ENCODE peak calls at places on chromosomes 12 and 14, in eight cellular contexts. W, Z, A, Q, K, C, V and D are unnamed samples.
A peak's percentile ranks its signal among the peaks of the same experiment; 100 is the strongest.

GRCh38 chr12:92312463-92312970 is 166.9 kb upstream of the BTG1 start:
- DNase-seq in W (no peak), Z (no peak), A (no peak), Q (no peak), K (no peak), C (no peak), V (no peak), D (no peak)

GRCh38 chr14:33686856-33687255 is 264.0 kb downstream of the EGLN3 start:
- DNase-seq in W (no peak), Z (no peak), A (no peak), Q (no peak), K (no peak), C (no peak), V (no peak), D (no peak)

GRCh38 chr14:100106661-100107112 is 41.5 kb downstream of the EVL start:
- DNase-seq in W (no peak), Z (no peak), A (no peak), Q (peak; percentile 54), K (no peak), C (no peak), V (no peak), D (no peak)

GRCh38 chr14:96203635-96204034 is 1.0 kb upstream of the BDKRB2 start:
- DNase-seq in W (no peak), Z (no peak), A (no peak), Q (no peak), K (no peak), C (no peak), V (no peak), D (no peak)

GRCh38 chr12:3247596-3248270 is 170.6 kb downstream of the TSPAN9 start:
- DNase-seq in W (no peak), Z (no peak), A (no peak), Q (no peak), K (no peak), C (no peak), V (no peak), D (no peak)

GRCh38 chr14:104555621-104556255 is 23.8 kb upstream of the C14orf180 start:
- DNase-seq in W (no peak), Z (no peak), A (no peak), Q (peak; percentile 38), K (peak; percentile 10), C (no peak), V (no peak), D (no peak)

GRCh38 chr14:23930742-23931141 is 22.8 kb upstream of the DHRS4 start:
- DNase-seq in W (no peak), Z (peak; percentile 28), A (no peak), Q (no peak), K (no peak), C (no peak), V (no peak), D (no peak)

GRCh38 chr12:103800252-103800771 is 40.7 kb downstream of the NT5DC3 start:
- DNase-seq in W (peak; percentile 68), Z (peak; percentile 70), A (peak; percentile 47), Q (peak; percentile 83), K (no peak), C (no peak), V (peak; percentile 30), D (peak; percentile 49)

GRCh38 chr14:76917158-76917596 is 91.0 kb downstream of the LRRC74A start:
- DNase-seq in W (peak; percentile 65), Z (no peak), A (peak; percentile 80), Q (peak; percentile 76), K (no peak), C (no peak), V (peak; percentile 88), D (no peak)

GRCh38 chr14:57293851-57294837 is 25.4 kb downstream of the AP5M1 start:
- DNase-seq in W (no peak), Z (no peak), A (no peak), Q (no peak), K (no peak), C (no peak), V (no peak), D (no peak)

GRCh38 chr12:102702447-102703114 is 214.5 kb downstream of the PAH start:
- DNase-seq in W (peak; percentile 70), Z (peak; percentile 34), A (peak; percentile 54), Q (peak; percentile 64), K (no peak), C (no peak), V (peak; percentile 59), D (peak; percentile 80)

GRCh38 chr12:75042125-75042524 is 167.5 kb downstream of the KCNC2 start:
- DNase-seq in W (no peak), Z (no peak), A (no peak), Q (no peak), K (no peak), C (no peak), V (no peak), D (no peak)

GRCh38 chr14:91980157-91980556 is 32.7 kb upstream of the FBLN5 start:
- DNase-seq in W (no peak), Z (no peak), A (no peak), Q (no peak), K (no peak), C (peak; percentile 16), V (peak; percentile 76), D (no peak)

GRCh38 chr12:106739815-106740552 is 34.5 kb upstream of the RIC8B start:
- DNase-seq in W (no peak), Z (no peak), A (no peak), Q (no peak), K (no peak), C (no peak), V (no peak), D (no peak)

GRCh38 chr12:109627633-109628032 is 54.0 kb downstream of the MVK start:
- DNase-seq in W (no peak), Z (no peak), A (no peak), Q (no peak), K (no peak), C (no peak), V (peak; percentile 46), D (no peak)

GRCh38 chr12:124778411-124778810 is 85.3 kb downstream of the SCARB1 start:
- DNase-seq in W (no peak), Z (no peak), A (no peak), Q (no peak), K (peak; percentile 56), C (no peak), V (no peak), D (no peak)

GRCh38 chr14:64983439-64984310 is 3.0 kb upstream of the FNTB start:
- DNase-seq in W (peak; percentile 42), Z (peak; percentile 24), A (peak; percentile 45), Q (no peak), K (no peak), C (no peak), V (peak; percentile 70), D (no peak)

GRCh38 chr12:124727244-124727673 is 136.4 kb downstream of the SCARB1 start:
- DNase-seq in W (peak; percentile 43), Z (no peak), A (peak; percentile 67), Q (peak; percentile 90), K (no peak), C (no peak), V (no peak), D (peak; percentile 61)

GRCh38 chr12:29710104-29710503 is 73.6 kb downstream of the TMTC1 start:
- DNase-seq in W (no peak), Z (peak; percentile 21), A (no peak), Q (peak; percentile 74), K (no peak), C (no peak), V (no peak), D (no peak)

GRCh38 chr12:130074661-130075406 is 87.4 kb upstream of the FZD10 start:
- DNase-seq in W (no peak), Z (no peak), A (no peak), Q (no peak), K (no peak), C (no peak), V (no peak), D (no peak)

GRCh38 chr12:130066742-130067141 is 95.5 kb upstream of the FZD10 start:
- DNase-seq in W (no peak), Z (no peak), A (no peak), Q (no peak), K (no peak), C (no peak), V (no peak), D (no peak)

GRCh38 chr12:130068741-130069140 is 93.5 kb upstream of the FZD10 start:
- DNase-seq in W (no peak), Z (no peak), A (no peak), Q (no peak), K (no peak), C (no peak), V (no peak), D (no peak)

GRCh38 chr12:130073721-130074120 is 88.5 kb upstream of the FZD10 start:
- DNase-seq in W (no peak), Z (no peak), A (no peak), Q (no peak), K (no peak), C (no peak), V (no peak), D (no peak)

GRCh38 chr12:130070017-130070653 is 92.1 kb upstream of the FZD10 start:
- DNase-seq in W (no peak), Z (no peak), A (no peak), Q (no peak), K (peak; percentile 62), C (no peak), V (peak; percentile 30), D (peak; percentile 40)
- TF ChIP-seq EP300 in W (no peak), Z (no peak), A (no peak), Q (no peak), K (no peak), C (no peak), V (no peak), D (no peak)

DNA sequence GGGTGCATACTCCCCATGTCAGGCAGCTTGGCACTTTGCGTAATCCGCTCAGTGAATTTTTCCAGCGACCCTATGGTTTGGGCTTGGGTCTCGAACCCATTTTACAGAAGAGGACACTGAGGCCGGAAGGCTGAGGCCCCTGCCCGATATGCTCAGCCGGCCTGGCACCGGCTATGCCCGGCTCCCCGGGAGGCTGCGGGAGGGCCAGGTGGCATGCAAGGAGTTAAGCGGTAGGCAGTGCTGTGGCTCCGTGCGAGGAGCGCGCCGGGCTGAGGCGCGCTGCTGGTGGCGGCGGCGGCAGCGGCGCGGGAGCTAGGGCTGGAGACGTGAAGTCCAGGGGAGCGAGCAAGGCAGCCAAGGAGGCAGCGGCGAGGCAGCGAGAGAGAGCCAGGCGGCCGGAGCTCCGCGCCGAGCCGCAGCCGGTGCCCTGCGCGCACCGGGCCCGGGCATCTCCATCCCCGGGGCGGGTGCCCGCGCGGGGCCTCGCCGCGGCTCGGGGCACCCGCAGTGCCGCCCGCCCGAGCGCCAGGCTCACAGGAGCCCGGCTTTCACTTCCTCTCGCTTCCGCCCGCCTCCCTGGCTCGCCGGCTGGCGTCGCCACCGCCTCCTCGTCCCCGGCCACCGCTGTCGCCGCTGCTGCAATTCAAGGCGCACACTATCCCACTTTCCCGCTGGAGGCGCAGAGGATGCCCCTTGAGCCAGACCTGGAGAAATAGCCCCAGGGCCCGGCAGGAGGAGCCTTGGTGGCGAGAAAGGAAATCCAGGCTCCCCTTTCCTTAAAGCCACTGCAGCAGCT is at the start of gene WSCD2:
- DNase-seq in W (peak; percentile 40), Z (peak; percentile 15), A (peak; percentile 9), Q (peak; percentile 77), K (peak; percentile 88), C (no peak), V (peak; percentile 52), D (peak; percentile 21)
- TF ChIP-seq CTCF in W (peak; percentile 11), Z (no peak), A (peak; percentile 35), Q (peak; percentile 26), K (no peak), C (no peak), V (peak; percentile 10), D (peak; percentile 29)

GRCh38 chr12:22014041-22014782 is 31.8 kb upstream of the CMAS start:
- DNase-seq in W (no peak), Z (no peak), A (no peak), Q (no peak), K (no peak), C (no peak), V (no peak), D (no peak)
- TF ChIP-seq EP300 in W (no peak), Z (no peak), A (no peak), Q (no peak), K (no peak), C (no peak), V (no peak), D (no peak)

GRCh38 chr14:75489480-75489837 is 32.8 kb upstream of the BATF start:
- DNase-seq in W (no peak), Z (no peak), A (no peak), Q (no peak), K (no peak), C (no peak), V (no peak), D (no peak)
- TF ChIP-seq CTCF in W (no peak), Z (no peak), A (no peak), Q (no peak), K (no peak), C (peak; percentile 10), V (no peak), D (no peak)